ENCODE peak calls at places on chromosome 20, in nine cellular contexts. E, S, Z, K, D, C, M, Q and W are unnamed samples.

GRCh38 chr20:61737812-61738443 is 327.8 kb downstream of the TAF4 start:
- DNase-seq in E (no peak), S (peak), Z (no peak), K (no peak), D (no peak), C (no peak), M (no peak), Q (no peak), W (no peak)

GRCh38 chr20:53736757-53737403 is 143.2 kb upstream of the ZNF217 start:
- DNase-seq in E (no peak), S (no peak), Z (no peak), K (no peak), D (no peak), C (peak), M (no peak), Q (no peak), W (no peak)

GRCh38 chr20:24773751-24774201 is 175.3 kb upstream of the CST7 start:
- DNase-seq in E (no peak), S (no peak), Z (peak), K (no peak), D (peak), C (peak), M (no peak), Q (no peak), W (peak)

GRCh38 chr20:18504479-18505060 is 3.2 kb upstream of the SEC23B start:
- DNase-seq in E (no peak), S (no peak), Z (no peak), K (no peak), D (peak), C (no peak), M (no peak), Q (no peak), W (peak)

GRCh38 chr20:23363257-23363649 is 1.3 kb downstream of the GZF1 start:
- DNase-seq in E (no peak), S (no peak), Z (no peak), K (no peak), D (no peak), C (no peak), M (no peak), Q (no peak), W (peak)

GRCh38 chr20:4470375-4470774 is 251.3 kb upstream of the PRND start:
- DNase-seq in E (no peak), S (no peak), Z (no peak), K (no peak), D (no peak), C (no peak), M (no peak), Q (no peak), W (no peak)

GRCh38 chr20:41956316-41957050 is 338.3 kb upstream of the CHD6 start:
- DNase-seq in E (no peak), S (no peak), Z (no peak), K (no peak), D (no peak), C (no peak), M (no peak), Q (no peak), W (peak)

GRCh38 chr20:58545565-58546195 is 30.5 kb upstream of the APCDD1L start:
- DNase-seq in E (peak), S (no peak), Z (peak), K (no peak), D (peak), C (no peak), M (no peak), Q (no peak), W (no peak)

GRCh38 chr20:34952676-34953075 is 2.9 kb downstream of the GSS start:
- DNase-seq in E (no peak), S (no peak), Z (no peak), K (no peak), D (no peak), C (no peak), M (no peak), Q (no peak), W (no peak)

GRCh38 chr20:10328897-10329255 is 105.1 kb downstream of the MKKS start:
- DNase-seq in E (no peak), S (no peak), Z (no peak), K (no peak), D (no peak), C (no peak), M (no peak), Q (no peak), W (no peak)

GRCh38 chr20:6504826-6505225 is 262.7 kb upstream of the BMP2 start:
- DNase-seq in E (no peak), S (no peak), Z (no peak), K (no peak), D (no peak), C (no peak), M (no peak), Q (no peak), W (no peak)

GRCh38 chr20:1212607-1213396 is 9.5 kb downstream of the C20orf202 start:
- DNase-seq in E (no peak), S (peak), Z (peak), K (peak), D (peak), C (no peak), M (peak), Q (peak), W (peak)
- TF ChIP-seq CTCF in E (peak), S (peak), Z (peak), K (peak), D (peak), C (peak), M (peak), Q (peak), W (peak)

GRCh38 chr20:32474009-32474716 is 111.0 kb downstream of the NOL4L start:
- DNase-seq in E (no peak), S (no peak), Z (no peak), K (no peak), D (no peak), C (no peak), M (peak), Q (peak), W (peak)

GRCh38 chr20:32473231-32474008 is 111.7 kb downstream of the NOL4L start:
- DNase-seq in E (no peak), S (peak), Z (no peak), K (no peak), D (no peak), C (no peak), M (no peak), Q (no peak), W (no peak)

GRCh38 chr20:32470940-32471339 is 112.8 kb downstream of the ASXL1 start:
- DNase-seq in E (no peak), S (no peak), Z (no peak), K (no peak), D (no peak), C (no peak), M (no peak), Q (no peak), W (no peak)

GRCh38 chr20:32474717-32474966 is 110.5 kb downstream of the NOL4L start:
- DNase-seq in E (no peak), S (no peak), Z (no peak), K (no peak), D (no peak), C (no peak), M (no peak), Q (no peak), W (no peak)

GRCh38 chr20:32472581-32473207 is 112.4 kb downstream of the NOL4L start:
- DNase-seq in E (no peak), S (no peak), Z (no peak), K (no peak), D (no peak), C (no peak), M (no peak), Q (no peak), W (no peak)
- TF ChIP-seq POLR2A in E (no peak), S (no peak), Z (no peak), K (no peak), D (no peak), C (no peak), M (no peak), Q (no peak), W (no peak)

GRCh38 chr20:47535088-47535487 is 33.4 kb downstream of the NCOA3 start:
- DNase-seq in E (no peak), S (no peak), Z (no peak), K (no peak), D (no peak), C (no peak), M (no peak), Q (no peak), W (no peak)
- TF ChIP-seq CTCF in E (no peak), S (no peak), Z (no peak), K (peak), D (no peak), C (no peak), M (no peak), Q (no peak), W (no peak)

DNA sequence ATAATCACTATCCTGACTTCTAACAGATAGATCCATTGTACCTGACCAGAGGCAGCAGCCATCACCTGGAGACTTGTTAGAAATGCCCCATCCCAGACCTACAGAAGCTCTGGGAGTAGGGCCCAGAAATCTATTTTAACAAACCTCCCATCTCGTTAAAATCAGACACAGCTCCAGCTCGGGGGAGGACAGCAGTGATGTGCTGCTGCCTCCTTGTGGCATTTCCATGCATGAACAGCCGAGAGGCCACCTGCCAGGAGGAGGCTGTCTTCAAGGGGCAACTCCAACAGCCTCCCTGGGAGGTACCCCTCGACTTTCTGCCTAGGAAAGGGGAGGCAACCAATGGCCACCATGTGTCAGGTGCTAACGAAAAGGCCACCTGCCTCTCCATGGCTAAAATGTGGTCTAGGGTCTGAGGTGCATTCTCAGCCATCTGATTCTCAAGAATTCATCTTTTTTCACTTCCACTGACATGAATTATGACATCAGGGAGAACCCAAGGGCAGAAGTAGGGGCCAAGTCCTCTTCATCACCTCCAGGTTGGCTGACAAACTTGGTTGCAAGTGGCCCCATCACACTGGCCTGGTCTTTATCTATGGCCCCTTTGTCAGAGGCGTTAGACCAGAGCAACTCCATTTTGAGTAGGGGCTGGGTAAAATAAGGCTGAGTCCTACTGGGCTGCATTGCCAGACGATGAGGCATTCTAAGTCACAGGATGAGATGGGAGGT is 12.2 kb upstream of the KCNK15 start:
- DNase-seq in E (no peak), S (peak), Z (peak), K (peak), D (no peak), C (no peak), M (peak), Q (peak), W (peak)
- TF ChIP-seq POLR2A in E (no peak), S (no peak), Z (no peak), K (no peak), D (no peak), C (no peak), M (no peak), Q (no peak), W (no peak)